ENCODE peak calls at places on chromosomes 7 and 10, in four cellular contexts. M, X, W and I are unnamed samples.

GRCh38 chr7:73758581-73759138 is 11.4 kb downstream of the CLDN3 start:
- DNase-seq in M (no peak), W (no peak), X (no peak), I (no peak)

GRCh38 chr7:128150223-128150622 is 90.9 kb upstream of the LEP start:
- DNase-seq in M (no peak), X (no peak), W (no peak), I (no peak)

GRCh38 chr7:16232273-16232672 is 189.1 kb downstream of the CRPPA start:
- DNase-seq in W (no peak), X (no peak), M (no peak), I (no peak)

GRCh38 chr7:70400829-70401380 is 731.0 kb upstream of the GALNT17 start:
- DNase-seq in W (no peak), X (no peak), M (no peak), I (no peak)

GRCh38 chr10:78184851-78185692 is 151.4 kb downstream of the RPS24 start:
- DNase-seq in W (no peak), M (no peak), X (no peak), I (no peak)

GRCh38 chr10:15150563-15150962 is 17.9 kb downstream of the NMT2 start:
- DNase-seq in X (no peak), W (no peak), M (no peak), I (no peak)

GRCh38 chr7:5284304-5285281 is 1.9 kb downstream of the SLC29A4 start:
- DNase-seq in M (peak), W (no peak), X (peak), I (peak)

GRCh38 chr7:105791926-105792325 is 84.5 kb downstream of the ATXN7L1 start:
- DNase-seq in X (no peak), M (no peak), W (no peak), I (no peak)

GRCh38 chr7:36747251-36747968 is 23.1 kb upstream of the AOAH start:
- DNase-seq in M (no peak), X (no peak), W (no peak), I (no peak)

GRCh38 chr7:154287370-154287769 is 235.2 kb downstream of the DPP6 start:
- DNase-seq in M (no peak), X (no peak), W (no peak), I (no peak)

GRCh38 chr10:32459072-32459703 is 13.2 kb downstream of the CCDC7 start:
- DNase-seq in X (peak), M (no peak), W (no peak), I (no peak)

GRCh38 chr10:63520463-63521388 is 475 bp upstream of the REEP3 start:
- DNase-seq in X (peak), W (no peak), M (peak), I (peak)

GRCh38 chr7:50656141-50656895 is 91.1 kb upstream of the DDC start:
- DNase-seq in X (no peak), M (no peak), W (no peak), I (no peak)

GRCh38 chr10:101837753-101838152 is 5.8 kb downstream of the KCNIP2 start:
- DNase-seq in X (no peak), M (no peak), W (no peak), I (no peak)

GRCh38 chr7:954330-955238 is at the start of gene ADAP1:
- DNase-seq in X (peak), W (no peak), M (peak), I (peak)

GRCh38 chr10:536371-536925 is 153.0 kb downstream of the DIP2C start:
- DNase-seq in X (no peak), W (peak), M (no peak), I (no peak)

GRCh38 chr10:33161550-33162247 is 172.8 kb downstream of the NRP1 start:
- DNase-seq in X (no peak), M (no peak), W (no peak), I (no peak)

GRCh38 chr7:380226-380550 is 90.2 kb downstream of the FOXL3 start:
- DNase-seq in W (no peak), X (no peak), M (no peak), I (no peak)

GRCh38 chr10:16845248-16845647 is 28.0 kb upstream of the RSU1 start:
- DNase-seq in X (no peak), M (no peak), W (no peak), I (no peak)

GRCh38 chr7:82179311-82179710 is 264.3 kb downstream of the CACNA2D1 start:
- DNase-seq in X (no peak), W (no peak), M (no peak), I (no peak)

GRCh38 chr7:96786261-96786997 is 76.8 kb upstream of the SEM1 start:
- DNase-seq in W (no peak), X (no peak), M (no peak), I (no peak)

GRCh38 chr7:99008921-99009530 is 130.7 kb downstream of the TRRAP start:
- DNase-seq in X (no peak), W (peak), M (no peak), I (no peak)

GRCh38 chr10:68720793-68721672 is at the start of gene CCAR1:
- DNase-seq in M (peak), W (peak), X (peak), I (peak)

GRCh38 chr7:30694218-30694745 is 12.0 kb upstream of the CRHR2 start:
- DNase-seq in W (no peak), X (no peak), M (no peak), I (no peak)

GRCh38 chr7:100867040-100867795 is at the start of gene TRIP6:
- DNase-seq in W (peak), X (peak), M (peak), I (peak)

GRCh38 chr7:100626530-100627237 is 14.3 kb downstream of the MOSPD3 start:
- DNase-seq in W (peak), X (peak), M (peak), I (peak)

GRCh38 chr10:21160116-21160515 is 263.0 kb upstream of the NEBL start:
- DNase-seq in X (no peak), W (no peak), M (no peak), I (no peak)

DNA sequence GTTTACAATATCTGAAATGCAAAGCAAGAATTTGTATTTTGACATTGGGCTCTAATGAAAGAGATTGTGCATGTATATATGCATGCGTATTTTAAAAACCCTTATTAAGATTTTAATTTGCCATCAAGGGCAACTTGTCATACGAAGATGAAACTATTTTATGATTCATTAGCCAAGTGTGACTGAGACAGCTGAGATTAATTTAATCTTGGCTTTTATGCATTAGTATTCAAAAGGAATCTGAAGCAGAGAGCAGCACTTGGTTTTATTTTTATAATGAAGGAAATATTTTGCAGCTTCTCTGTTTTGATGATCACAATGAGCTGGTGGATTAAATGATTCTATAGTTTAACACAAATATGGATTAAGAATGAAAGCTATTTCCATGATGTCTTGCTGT is 45.9 kb upstream of the AKR1E2 start:
- DNase-seq in X (no peak), M (no peak), W (no peak), I (no peak)
- TF ChIP-seq CTCF in X (no peak), M (no peak), W (no peak), I (no peak)

GRCh38 chr10:125144209-125144608 is 16.2 kb downstream of the CTBP2 start:
- DNase-seq in W (no peak), M (no peak), X (no peak), I (no peak)

GRCh38 chr10:125142946-125143345 is 17.4 kb downstream of the CTBP2 start:
- DNase-seq in X (no peak), M (no peak), W (no peak), I (no peak)

GRCh38 chr10:125145636-125146035 is 14.7 kb downstream of the CTBP2 start:
- DNase-seq in W (no peak), X (no peak), M (no peak), I (no peak)

GRCh38 chr10:125146791-125147604 is 13.4 kb downstream of the CTBP2 start:
- DNase-seq in W (no peak), M (peak), X (no peak), I (peak)

GRCh38 chr10:125144693-125145623 is 15.4 kb downstream of the CTBP2 start:
- DNase-seq in X (peak), W (no peak), M (peak), I (peak)
- TF ChIP-seq CTCF in X (no peak), W (no peak), M (peak), I (peak)

GRCh38 chr10:96587255-96588059 is 645 bp upstream of the TM9SF3 start:
- DNase-seq in W (peak), X (peak), M (no peak), I (no peak)

GRCh38 chr10:96585726-96586418 is 940 bp downstream of the TM9SF3 start:
- DNase-seq in W (no peak), X (peak), M (no peak), I (no peak)

GRCh38 chr10:96588060-96588554 is 1.3 kb upstream of the TM9SF3 start:
- DNase-seq in W (no peak), X (no peak), M (no peak), I (no peak)

GRCh38 chr10:96584474-96584873 is 2.3 kb downstream of the TM9SF3 start:
- DNase-seq in M (no peak), X (no peak), W (no peak), I (no peak)

DNA sequence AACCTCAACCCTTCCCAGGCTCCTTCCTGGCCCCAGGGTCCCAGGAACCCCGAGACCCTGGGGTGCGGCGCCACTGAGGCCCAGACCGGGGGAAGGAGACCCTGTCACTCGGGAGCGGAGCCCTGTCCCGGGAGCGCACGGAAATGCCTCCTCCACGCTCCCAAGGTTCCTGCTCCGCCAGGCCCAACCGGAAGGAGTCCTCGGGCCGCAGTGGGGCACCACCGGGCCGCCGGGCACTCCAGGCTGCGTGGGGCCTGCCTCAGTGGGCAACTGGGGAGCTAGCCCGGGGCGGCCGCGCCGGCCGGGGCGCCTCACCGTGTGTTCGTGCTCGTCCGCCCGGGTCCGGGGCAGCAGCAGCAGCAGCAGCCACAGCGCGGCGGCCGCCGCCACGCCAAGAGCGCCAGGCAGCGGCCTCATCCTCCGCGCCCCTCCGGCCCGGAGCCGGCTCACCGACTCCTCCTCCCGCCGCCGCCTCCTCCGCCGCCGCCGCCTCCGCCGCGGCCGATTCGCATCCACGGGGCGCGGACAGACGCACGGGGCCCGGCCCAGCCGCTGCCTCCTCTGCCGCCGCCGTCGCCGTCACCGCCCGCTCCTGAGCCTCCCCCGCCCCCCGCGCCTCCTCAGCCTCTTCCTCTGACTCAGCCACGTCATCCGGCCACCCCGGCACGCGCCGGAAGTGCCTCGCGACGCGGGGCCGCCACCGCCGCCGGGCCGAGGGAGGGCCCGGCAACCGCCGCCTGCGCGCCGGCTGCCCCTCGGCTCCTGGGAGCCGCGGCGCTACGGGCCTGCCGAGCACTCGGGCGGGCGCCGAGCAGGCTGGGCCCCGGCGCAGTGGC is at the start of gene TM9SF3:
- DNase-seq in X (peak), M (peak), W (peak), I (peak)
- TF ChIP-seq CTCF in X (no peak), M (no peak), W (no peak), I (no peak)

GRCh38 chr7:78709658-78710057 is 743.8 kb downstream of the MAGI2 start:
- DNase-seq in M (no peak), W (no peak), X (no peak), I (no peak)
- TF ChIP-seq CTCF in M (no peak), W (no peak), X (no peak), I (no peak)

GRCh38 chr10:24206334-24206733 is 2.6 kb upstream of the KIAA1217 start:
- DNase-seq in M (no peak), X (no peak), W (no peak), I (no peak)

GRCh38 chr10:24208661-24209420 is at the start of gene KIAA1217:
- DNase-seq in W (no peak), X (peak), M (no peak), I (peak)

GRCh38 chr10:24209421-24209770 is 458 bp downstream of the KIAA1217 start:
- DNase-seq in W (no peak), X (peak), M (peak), I (peak)

GRCh38 chr10:24206926-24207701 is 1.8 kb upstream of the KIAA1217 start:
- DNase-seq in X (no peak), W (no peak), M (no peak), I (no peak)

DNA sequence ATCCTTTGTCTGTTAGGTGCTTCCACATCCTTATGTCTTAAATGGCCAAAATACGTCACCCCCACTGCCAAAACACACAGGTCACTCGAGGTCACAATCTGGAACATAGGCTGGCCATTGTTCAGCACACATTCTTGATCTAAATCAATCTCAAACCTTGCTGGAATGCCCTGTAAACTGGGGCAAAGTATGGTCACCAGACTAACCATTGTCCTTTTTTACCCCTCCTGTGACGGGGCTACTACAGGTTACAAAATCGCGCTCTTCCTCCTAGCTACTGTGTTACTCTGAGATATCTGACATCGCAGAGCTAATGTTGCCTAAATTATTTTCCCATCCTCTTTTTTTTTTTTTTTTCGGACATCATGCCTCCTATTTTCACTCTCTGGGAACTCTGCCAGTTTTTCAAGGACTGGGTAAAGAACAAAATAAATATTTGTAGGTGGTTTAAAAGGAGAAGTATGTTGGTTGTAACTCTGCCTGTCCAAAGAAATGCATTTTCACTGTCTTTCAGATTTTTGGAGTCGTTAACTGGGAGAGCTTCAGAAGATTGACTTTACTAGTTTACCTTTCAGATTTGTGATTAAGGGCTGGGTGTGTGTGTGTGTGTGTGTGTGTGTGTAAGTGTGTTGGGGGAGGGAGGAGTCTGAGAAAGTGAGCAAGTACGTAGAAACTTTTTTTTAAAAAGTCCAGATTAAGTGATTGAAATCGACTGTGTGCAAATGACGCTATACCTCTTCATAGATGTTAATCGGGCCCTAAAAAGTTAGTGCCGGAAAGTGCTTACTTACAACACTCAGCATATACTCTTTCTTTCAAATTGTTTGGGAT is 942 bp upstream of the KIAA1217 start:
- DNase-seq in M (no peak), W (no peak), X (no peak), I (no peak)
- TF ChIP-seq CTCF in M (no peak), W (no peak), X (no peak), I (no peak)

DNA sequence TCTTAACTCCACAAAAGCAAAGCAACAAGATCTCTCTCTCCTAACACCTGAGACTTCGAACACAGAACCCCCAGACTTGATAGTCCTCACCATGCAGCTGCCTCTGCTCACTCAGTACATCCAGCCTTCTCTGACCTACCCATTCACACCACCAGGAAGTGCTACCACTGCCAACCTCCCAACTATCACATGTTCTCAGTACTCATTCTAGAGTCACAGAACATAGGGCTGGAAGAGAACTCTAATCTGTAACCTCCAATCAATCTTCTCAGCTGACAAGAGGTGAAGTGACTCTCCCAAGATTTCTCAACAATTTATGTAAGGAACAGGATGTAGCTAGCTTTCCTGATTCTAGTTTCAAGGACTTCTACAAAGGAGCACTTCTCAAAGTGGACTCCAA is 3.8 kb downstream of the NUDCD3 start:
- DNase-seq in W (no peak), M (no peak), X (peak), I (no peak)
- TF ChIP-seq CTCF in W (no peak), M (no peak), X (no peak), I (no peak)

DNA sequence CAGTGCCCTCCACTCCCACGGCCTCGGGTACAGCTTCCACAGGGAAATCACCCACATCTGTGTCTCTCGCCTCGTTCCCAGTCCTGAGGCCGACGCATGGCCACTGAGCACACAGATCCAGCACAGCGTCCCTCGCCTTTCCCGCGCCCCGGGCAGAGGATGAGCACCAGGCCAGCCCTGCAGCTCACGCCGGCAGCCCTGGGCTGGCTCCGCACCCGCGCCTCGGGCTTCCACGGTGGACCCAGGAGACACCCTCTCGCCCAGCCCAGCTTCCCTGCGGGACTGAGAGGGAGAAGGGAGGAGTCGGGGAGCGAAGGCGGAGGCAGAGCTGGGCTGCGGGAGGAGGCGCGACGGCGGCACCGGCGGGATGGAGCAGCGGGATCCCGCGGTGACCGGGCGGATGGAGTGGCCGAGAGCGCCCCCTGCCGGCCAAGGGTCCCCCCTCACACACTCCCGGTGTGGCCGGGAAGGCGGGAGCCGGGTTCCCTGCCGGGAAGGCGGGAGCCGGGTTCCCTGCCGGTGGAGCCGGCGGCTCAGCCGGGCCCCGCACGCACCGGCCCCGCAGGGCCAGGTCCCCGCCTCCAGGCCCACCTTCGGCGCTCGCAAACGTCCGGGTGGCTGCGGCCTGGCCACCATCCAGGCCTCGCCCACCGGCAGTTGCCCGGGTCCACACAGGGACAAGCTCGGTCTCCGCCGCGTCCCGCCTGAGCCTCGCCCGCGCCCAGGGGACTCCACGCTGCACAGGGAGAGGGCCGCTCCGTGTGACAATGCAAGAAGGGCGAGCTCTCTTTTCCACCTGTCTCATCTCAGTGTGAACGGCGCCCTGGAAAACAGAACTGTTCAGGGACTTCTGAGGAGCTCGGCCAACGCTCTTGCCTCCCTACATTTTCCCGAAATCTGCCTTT is 110.3 kb upstream of the LANCL2 start:
- DNase-seq in M (peak), W (peak), X (peak), I (peak)
- TF ChIP-seq CTCF in M (peak), W (peak), X (peak), I (peak)